ENCODE peak calls at places on chromosome 5, in five cellular contexts. S is immature natural killer cell; T is HS-5; Y is NCI-H1092 treated with DMSO at 0.1 percent for 48 hours; N is CD8-positive, alpha-beta T cell. F is an unnamed sample.

GRCh38 chr5:117245130-117245529 is 670.5 kb upstream of the SEMA6A start:
- DNase-seq in S (no peak), T (no peak), Y (no peak), N (no peak), F (no peak)

GRCh38 chr5:20367178-20367577 is 379.2 kb upstream of the CDH18 start:
- DNase-seq in S (no peak), T (no peak), Y (peak; percentile 72), N (no peak), F (no peak)

GRCh38 chr5:30693326-30693725 is 500.2 kb upstream of the CDH6 start:
- DNase-seq in S (no peak), T (no peak), Y (no peak), N (no peak), F (no peak)

GRCh38 chr5:142324377-142324870 is 397 bp downstream of the SPRY4 start:
- DNase-seq in S (no peak), T (no peak), Y (no peak), N (no peak), F (no peak)

GRCh38 chr5:143820451-143820850 is 8.5 kb downstream of the HMHB1 start:
- DNase-seq in S (no peak), T (no peak), Y (no peak), N (no peak), F (no peak)

GRCh38 chr5:136064510-136064909 is 35.7 kb downstream of the TGFBI start:
- DNase-seq in S (no peak), T (no peak), Y (no peak), N (no peak), F (no peak)

GRCh38 chr5:172005708-172006377 is 595 bp downstream of the FBXW11 start:
- DNase-seq in S (peak; percentile 15), T (no peak), Y (no peak), N (no peak), F (no peak)

GRCh38 chr5:64947031-64947430 is 178.3 kb downstream of the CWC27 start:
- DNase-seq in S (no peak), T (no peak), Y (peak; percentile 28), N (no peak), F (no peak)